ENCODE peak calls at places on chromosomes 6 and 20, in four cellular contexts. R is HEK293T, M is H1, Q is NT2/D1. B is an unnamed sample.
A peak's percentile ranks its signal among the peaks of the same experiment; 100 is the strongest.

GRCh38 chr20:31835977-31836852 is 9.2 kb downstream of the FOXS1 start:
- DNase-seq in R (peak; percentile 34), M (no peak), Q (no peak), B (peak; percentile 59)

GRCh38 chr6:30555428-30556005 is 772 bp downstream of the GNL1 start:
- DNase-seq in R (peak; percentile 29), M (no peak), Q (peak; percentile 27), B (no peak)

GRCh38 chr6:167647333-167647732 is 179.4 kb upstream of the AFDN start:
- DNase-seq in R (no peak), M (no peak), Q (no peak), B (no peak)

GRCh38 chr6:34235605-34236422 is 859 bp upstream of the HMGA1 start:
- DNase-seq in R (no peak), M (no peak), Q (no peak), B (no peak)

GRCh38 chr6:55290736-55291135 is 36.5 kb upstream of the GFRAL start:
- DNase-seq in R (no peak), M (no peak), Q (no peak), B (no peak)

GRCh38 chr6:112475083-112475482 is 128.0 kb downstream of the RFPL4B start:
- DNase-seq in R (no peak), M (no peak), Q (no peak), B (no peak)

GRCh38 chr20:47610247-47610944 is 108.7 kb downstream of the NCOA3 start:
- DNase-seq in R (no peak), M (no peak), Q (no peak), B (no peak)

GRCh38 chr6:30793521-30794194 is 49.3 kb upstream of the IER3 start:
- DNase-seq in R (no peak), M (no peak), Q (no peak), B (peak; percentile 75)

GRCh38 chr6:28940294-28940858 is 16.6 kb upstream of the TRIM27 start:
- DNase-seq in R (peak; percentile 34), M (peak; percentile 50), Q (peak; percentile 68), B (peak; percentile 43)

GRCh38 chr6:72414648-72415047 is 207.2 kb upstream of the KCNQ5 start:
- DNase-seq in R (no peak), M (no peak), Q (no peak), B (no peak)

GRCh38 chr6:113221850-113222249 is 635.3 kb upstream of the MARCKS start:
- DNase-seq in R (no peak), M (no peak), Q (no peak), B (no peak)

GRCh38 chr20:23622839-23623343 is 14.9 kb downstream of the CST3 start:
- DNase-seq in R (no peak), M (no peak), Q (no peak), B (peak; percentile 72)

GRCh38 chr20:1633535-1633934 is 13.7 kb upstream of the SIRPB1 start:
- DNase-seq in R (no peak), M (no peak), Q (no peak), B (peak; percentile 66)

GRCh38 chr6:44172759-44173500 is 14.3 kb downstream of the CAPN11 start:
- DNase-seq in R (peak; percentile 88), M (no peak), Q (peak; percentile 27), B (peak; percentile 67)

GRCh38 chr6:2021713-2022125 is 223.7 kb downstream of the GMDS start:
- DNase-seq in R (no peak), M (no peak), Q (no peak), B (no peak)

GRCh38 chr6:36326351-36326995 is 10.2 kb downstream of the BNIP5 start:
- DNase-seq in R (no peak), M (no peak), Q (no peak), B (no peak)

GRCh38 chr6:111837641-111838500 is 35.4 kb downstream of the FYN start:
- DNase-seq in R (no peak), M (no peak), Q (no peak), B (no peak)

GRCh38 chr20:35663516-35663812 is 1.2 kb downstream of the CPNE1 start:
- DNase-seq in R (peak; percentile 40), M (no peak), Q (no peak), B (no peak)

GRCh38 chr6:146890644-146891434 is 292.1 kb downstream of the ADGB start:
- DNase-seq in R (no peak), M (no peak), Q (no peak), B (no peak)

GRCh38 chr20:8082999-8083398 is 49.1 kb upstream of the PLCB1 start:
- DNase-seq in R (no peak), M (no peak), Q (no peak), B (no peak)

GRCh38 chr6:119541132-119541905 is 191.8 kb upstream of the MAN1A1 start:
- DNase-seq in R (no peak), M (no peak), Q (no peak), B (no peak)

GRCh38 chr6:23784313-23784919 is 341.6 kb upstream of the NRSN1 start:
- DNase-seq in R (no peak), M (no peak), Q (no peak), B (no peak)
- TF ChIP-seq SUZ12 in R (no peak), M (no peak), Q (no peak), B (no peak)

GRCh38 chr6:154302111-154302752 is 54.4 kb downstream of the IPCEF1 start:
- DNase-seq in R (no peak), M (no peak), Q (no peak), B (no peak)

GRCh38 chr6:154301086-154301625 is 55.4 kb downstream of the IPCEF1 start:
- DNase-seq in R (no peak), M (no peak), Q (no peak), B (no peak)

GRCh38 chr6:154308986-154309385 is 47.6 kb downstream of the IPCEF1 start:
- DNase-seq in R (no peak), M (no peak), Q (no peak), B (no peak)

GRCh38 chr6:154307696-154308425 is 48.7 kb downstream of the IPCEF1 start:
- DNase-seq in R (no peak), M (no peak), Q (no peak), B (no peak)

DNA sequence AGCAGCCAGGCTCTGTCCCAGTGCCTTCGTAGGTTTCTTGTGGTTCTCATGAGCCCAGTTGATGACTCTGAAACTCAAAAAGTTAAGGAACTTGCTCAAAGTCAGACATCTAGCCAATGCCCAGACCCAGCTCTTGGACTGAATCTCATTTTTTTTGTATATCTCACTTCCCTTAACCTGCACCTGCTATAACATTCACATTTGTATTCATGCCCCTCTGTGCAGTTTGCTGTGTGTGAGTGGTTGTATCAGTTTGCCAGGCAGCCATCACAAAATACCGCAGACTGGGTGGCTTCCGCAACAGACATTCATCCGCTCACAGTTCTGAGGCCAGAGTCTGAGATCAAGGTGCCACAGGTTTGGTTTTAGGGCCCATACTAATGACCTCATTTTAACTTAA is 49.9 kb downstream of the IPCEF1 start:
- DNase-seq in R (no peak), M (no peak), Q (no peak), B (no peak)
- TF ChIP-seq SUZ12 in R (no peak), M (no peak), Q (no peak), B (no peak)

GRCh38 chr6:150198532-150198931 is 55.7 kb downstream of the PPP1R14C start:
- DNase-seq in R (no peak), M (no peak), Q (no peak), B (no peak)
- TF ChIP-seq SUZ12 in R (no peak), M (no peak), Q (no peak), B (no peak)

DNA sequence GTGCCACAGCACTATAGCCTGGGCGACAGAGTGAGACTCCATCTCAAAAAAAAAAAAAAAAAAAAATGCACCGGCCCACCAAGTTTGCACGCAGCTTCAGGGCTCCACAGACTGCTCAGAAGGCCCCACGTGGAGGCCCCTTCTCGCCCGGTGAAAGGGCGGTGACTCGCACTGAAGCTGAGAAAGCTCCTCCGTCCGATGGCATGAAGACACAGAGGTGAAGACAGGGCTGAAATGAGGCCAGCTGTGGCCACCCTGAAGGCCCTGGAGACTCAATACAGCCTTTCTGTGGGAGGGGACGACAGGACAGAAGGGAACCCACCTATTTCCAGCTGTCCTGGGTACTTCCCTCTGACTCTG is 84.0 kb downstream of the PTPN1 start:
- DNase-seq in R (no peak), M (no peak), Q (no peak), B (no peak)
- TF ChIP-seq SUZ12 in R (no peak), M (no peak), Q (no peak), B (no peak)

DNA sequence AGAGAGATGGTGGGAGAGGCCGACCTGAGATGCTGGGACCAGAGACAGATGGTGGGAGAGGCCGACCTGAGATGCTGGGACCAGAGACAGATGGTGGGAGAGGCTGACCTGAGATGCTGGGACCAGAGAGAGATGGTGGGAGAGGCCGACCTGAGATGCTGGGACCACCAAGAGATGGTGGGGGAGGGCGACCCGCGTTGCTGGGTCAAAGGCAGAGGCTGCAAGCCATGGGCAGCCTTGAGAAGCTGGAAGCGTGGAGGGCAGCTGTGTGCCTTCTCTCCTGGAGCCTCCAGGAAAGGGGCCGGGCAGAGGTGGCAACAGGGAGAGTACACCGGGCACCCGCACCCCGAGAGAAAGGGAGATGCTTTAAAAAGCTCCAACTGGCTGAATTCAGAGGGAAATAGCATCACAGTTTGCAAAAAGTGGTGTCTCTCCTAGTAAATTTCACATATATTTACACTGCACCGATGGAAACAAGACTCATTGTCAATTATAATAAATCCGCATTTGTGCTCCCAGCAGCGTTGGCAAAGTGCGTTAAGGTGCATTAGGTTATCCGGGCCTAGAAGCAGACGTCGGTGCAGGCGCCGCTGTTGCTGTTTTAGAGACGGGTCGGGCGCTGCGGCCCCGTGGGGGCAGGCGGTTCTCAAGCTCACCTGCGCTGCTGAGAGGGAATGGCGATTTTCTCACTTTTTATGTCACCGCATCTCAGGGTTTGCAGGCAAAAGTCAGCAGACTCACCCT is 132.4 kb downstream of the DLL1 start:
- DNase-seq in R (no peak), M (no peak), Q (no peak), B (no peak)
- TF ChIP-seq SUZ12 in R (no peak), M (no peak), Q (no peak), B (no peak)

GRCh38 chr6:104617541-104618072 is 242.1 kb downstream of the HACE1 start:
- DNase-seq in R (no peak), M (no peak), Q (no peak), B (no peak)

GRCh38 chr6:104612541-104612940 is 247.2 kb downstream of the HACE1 start:
- DNase-seq in R (no peak), M (no peak), Q (no peak), B (no peak)

GRCh38 chr6:104614394-104614793 is 245.3 kb downstream of the HACE1 start:
- DNase-seq in R (no peak), M (no peak), Q (no peak), B (no peak)

GRCh38 chr6:104613416-104614001 is 246.2 kb downstream of the HACE1 start:
- DNase-seq in R (no peak), M (no peak), Q (no peak), B (peak; percentile 15)
- TF ChIP-seq SUZ12 in R (no peak), M (no peak), Q (no peak), B (no peak)

GRCh38 chr6:128557086-128557485 is 36.7 kb upstream of the PTPRK start:
- DNase-seq in R (no peak), M (no peak), Q (no peak), B (no peak)

GRCh38 chr6:128558021-128558420 is 37.6 kb upstream of the PTPRK start:
- DNase-seq in R (no peak), M (no peak), Q (no peak), B (no peak)

GRCh38 chr6:128558924-128559323 is 38.5 kb upstream of the PTPRK start:
- DNase-seq in R (no peak), M (no peak), Q (no peak), B (no peak)

DNA sequence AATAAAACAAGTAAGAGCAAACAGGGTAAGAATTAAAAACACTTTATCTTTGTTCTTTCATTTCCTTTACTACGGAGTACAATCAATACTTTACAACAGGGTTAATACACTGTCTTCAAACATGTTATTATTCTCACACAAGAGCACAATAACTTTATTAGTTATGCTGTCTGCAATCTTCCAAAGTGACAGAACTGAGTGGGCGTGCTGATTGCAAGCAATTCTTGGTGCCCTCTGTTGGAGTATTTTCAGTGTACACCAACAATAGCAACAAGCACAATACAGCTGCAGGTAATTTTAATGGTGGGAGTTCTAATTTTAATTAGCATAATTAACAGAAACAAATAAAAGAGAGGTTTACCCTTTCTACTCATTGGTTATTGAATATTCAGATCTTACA is 33.9 kb upstream of the PTPRK start:
- DNase-seq in R (no peak), M (no peak), Q (no peak), B (peak; percentile 13)
- TF ChIP-seq SUZ12 in R (no peak), M (no peak), Q (no peak), B (no peak)